ENCODE peak calls at places on chromosomes 11 and 22, in eight cellular contexts. A, F, K, U, G, X, Z and Y are unnamed samples.

GRCh38 chr11:76788661-76789442 is 5.7 kb downstream of the TSKU start:
- DNase-seq in A (no peak), F (no peak), K (no peak), U (no peak), G (no peak), X (no peak), Z (no peak), Y (peak)

GRCh38 chr11:82698576-82699352 is 34.9 kb downstream of the FAM181B start:
- DNase-seq in A (no peak), F (no peak), K (no peak), U (no peak), G (no peak), X (no peak), Z (no peak), Y (no peak)

GRCh38 chr11:125174686-125175085 is 10.1 kb downstream of the PKNOX2 start:
- DNase-seq in A (no peak), F (no peak), K (no peak), U (no peak), G (no peak), X (no peak), Z (no peak), Y (no peak)

GRCh38 chr11:47800759-47801158 is 33.6 kb upstream of the FNBP4 start:
- DNase-seq in A (no peak), F (no peak), K (no peak), U (no peak), G (no peak), X (no peak), Z (no peak), Y (no peak)

GRCh38 chr11:119377961-119378667 is 3.4 kb downstream of the USP2 start:
- DNase-seq in A (no peak), F (no peak), K (no peak), U (no peak), G (no peak), X (no peak), Z (no peak), Y (no peak)

GRCh38 chr11:13260196-13260962 is 17.2 kb upstream of the BMAL1 start:
- DNase-seq in A (no peak), F (peak), K (no peak), U (no peak), G (no peak), X (no peak), Z (no peak), Y (peak)

GRCh38 chr22:24407884-24408283 is 19.5 kb upstream of the ADORA2A start:
- DNase-seq in A (no peak), F (no peak), K (no peak), U (no peak), G (no peak), X (no peak), Z (no peak), Y (peak)

GRCh38 chr11:19676508-19677379 is 35.9 kb upstream of the NAV2 start:
- DNase-seq in A (no peak), F (no peak), K (no peak), U (no peak), G (no peak), X (no peak), Z (no peak), Y (no peak)

GRCh38 chr11:121145826-121146225 is 44.8 kb downstream of the TECTA start:
- DNase-seq in A (no peak), F (no peak), K (no peak), U (no peak), G (no peak), X (no peak), Z (no peak), Y (no peak)

GRCh38 chr11:2150206-2150847 is 10.7 kb downstream of the INS start:
- DNase-seq in A (no peak), F (peak), K (peak), U (no peak), G (no peak), X (no peak), Z (no peak), Y (peak)